ENCODE peak calls at places on chromosome 1, in four cellular contexts. L is A549, G is HepG2, F is GM12878. U is an unnamed sample.

GRCh38 chr1:246214708-246215504 is 292.2 kb downstream of the SMYD3 start:
- DNase-seq in F (peak; percentile 71), G (no peak), L (no peak), U (peak; percentile 27)

GRCh38 chr1:5504364-5504740 is 487.9 kb downstream of the NPHP4 start:
- DNase-seq in F (no peak), L (no peak), G (no peak), U (no peak)

GRCh38 chr1:241775021-241775420 is 73.0 kb upstream of the EXO1 start:
- DNase-seq in L (no peak), F (no peak), G (no peak), U (no peak)

GRCh38 chr1:237098517-237098916 is 56.5 kb downstream of the RYR2 start:
- DNase-seq in L (no peak), F (no peak), G (no peak), U (no peak)

GRCh38 chr1:105872761-105873286 is 1183.7 kb upstream of the PRMT6 start:
- DNase-seq in L (no peak), F (no peak), G (no peak), U (no peak)

GRCh38 chr1:222865718-222866117 is 50.9 kb downstream of the DISP1 start:
- DNase-seq in L (no peak), G (no peak), F (no peak), U (no peak)

GRCh38 chr1:241560511-241561187 is 28.5 kb downstream of the KMO start:
- DNase-seq in F (no peak), L (no peak), G (no peak), U (no peak)

GRCh38 chr1:3610165-3610822 is 1.0 kb downstream of the MEGF6 start:
- DNase-seq in L (no peak), G (no peak), F (no peak), U (peak; percentile 69)

GRCh38 chr1:111439461-111440351 is 9.3 kb downstream of the WDR77 start:
- DNase-seq in G (no peak), L (no peak), F (no peak), U (no peak)

GRCh38 chr1:242530761-242531160 is 6.3 kb upstream of the PLD5 start:
- DNase-seq in G (no peak), L (peak; percentile 7), F (no peak), U (no peak)

GRCh38 chr1:198465201-198466144 is 75.0 kb downstream of the ATP6V1G3 start:
- DNase-seq in F (no peak), L (peak; percentile 46), G (peak; percentile 28), U (peak; percentile 20)

GRCh38 chr1:156814571-156815260 is 1.9 kb downstream of the SH2D2A start:
- DNase-seq in G (no peak), F (no peak), L (no peak), U (no peak)

GRCh38 chr1:66527688-66528087 is 6.3 kb upstream of the SGIP1 start:
- DNase-seq in L (no peak), F (no peak), G (no peak), U (no peak)

GRCh38 chr1:211332036-211332616 is 5.5 kb downstream of the TRAF5 start:
- DNase-seq in L (no peak), G (no peak), F (no peak), U (peak; percentile 46)

GRCh38 chr1:86774305-86775304 is 70.2 kb downstream of the SH3GLB1 start:
- DNase-seq in L (peak; percentile 71), G (peak; percentile 100), F (peak; percentile 66), U (no peak)

GRCh38 chr1:32066489-32066873 is 6.3 kb upstream of the TMEM39B start:
- DNase-seq in G (no peak), F (no peak), L (peak; percentile 23), U (no peak)

GRCh38 chr1:246497331-246497915 is 9.7 kb downstream of the SMYD3 start:
- DNase-seq in L (peak; percentile 79), F (no peak), G (peak; percentile 72), U (peak; percentile 64)

GRCh38 chr1:69569983-69570755 is 2.4 kb downstream of the LRRC7 start:
- DNase-seq in F (no peak), L (no peak), G (no peak), U (no peak)

GRCh38 chr1:55848906-55849305 is 633.7 kb upstream of the USP24 start:
- DNase-seq in L (peak; percentile 11), G (no peak), F (no peak), U (no peak)

GRCh38 chr1:101314244-101314643 is 77.4 kb downstream of the S1PR1 start:
- DNase-seq in L (no peak), G (no peak), F (no peak), U (no peak)
- TF ChIP-seq PBX3 in L (no peak), G (no peak), F (no peak), U (no peak)

GRCh38 chr1:62407398-62408009 is 29.3 kb upstream of the USP1 start:
- DNase-seq in L (peak; percentile 46), G (peak; percentile 53), F (no peak), U (peak; percentile 65)
- TF ChIP-seq PBX3 in L (no peak), G (no peak), F (no peak), U (no peak)

GRCh38 chr1:54416435-54416834 is 10.2 kb upstream of the SSBP3 start:
- DNase-seq in F (no peak), L (no peak), G (no peak), U (no peak)

GRCh38 chr1:54417123-54417522 is 10.9 kb upstream of the SSBP3 start:
- DNase-seq in L (no peak), F (no peak), G (no peak), U (no peak)

GRCh38 chr1:54425152-54425584 is 19.0 kb upstream of the SSBP3 start:
- DNase-seq in L (peak; percentile 19), G (peak; percentile 61), F (no peak), U (no peak)

GRCh38 chr1:54424398-54424797 is 18.2 kb upstream of the SSBP3 start:
- DNase-seq in G (no peak), F (no peak), L (no peak), U (no peak)

GRCh38 chr1:54421101-54421504 is 14.9 kb upstream of the SSBP3 start:
- DNase-seq in F (no peak), G (no peak), L (peak; percentile 19), U (no peak)
- TF ChIP-seq PBX3 in F (no peak), G (no peak), L (no peak), U (peak; percentile 38)

GRCh38 chr1:228216371-228217320 is 8.8 kb downstream of the OBSCN start:
- DNase-seq in G (no peak), L (no peak), F (no peak), U (no peak)

GRCh38 chr1:228218513-228219244 is 10.8 kb downstream of the OBSCN start:
- DNase-seq in F (no peak), G (no peak), L (no peak), U (no peak)

GRCh38 chr1:228217551-228218344 is 9.9 kb downstream of the OBSCN start:
- DNase-seq in G (no peak), L (no peak), F (no peak), U (no peak)

GRCh38 chr1:228219962-228220780 is 12.3 kb downstream of the OBSCN start:
- DNase-seq in G (no peak), F (no peak), L (no peak), U (no peak)

DNA sequence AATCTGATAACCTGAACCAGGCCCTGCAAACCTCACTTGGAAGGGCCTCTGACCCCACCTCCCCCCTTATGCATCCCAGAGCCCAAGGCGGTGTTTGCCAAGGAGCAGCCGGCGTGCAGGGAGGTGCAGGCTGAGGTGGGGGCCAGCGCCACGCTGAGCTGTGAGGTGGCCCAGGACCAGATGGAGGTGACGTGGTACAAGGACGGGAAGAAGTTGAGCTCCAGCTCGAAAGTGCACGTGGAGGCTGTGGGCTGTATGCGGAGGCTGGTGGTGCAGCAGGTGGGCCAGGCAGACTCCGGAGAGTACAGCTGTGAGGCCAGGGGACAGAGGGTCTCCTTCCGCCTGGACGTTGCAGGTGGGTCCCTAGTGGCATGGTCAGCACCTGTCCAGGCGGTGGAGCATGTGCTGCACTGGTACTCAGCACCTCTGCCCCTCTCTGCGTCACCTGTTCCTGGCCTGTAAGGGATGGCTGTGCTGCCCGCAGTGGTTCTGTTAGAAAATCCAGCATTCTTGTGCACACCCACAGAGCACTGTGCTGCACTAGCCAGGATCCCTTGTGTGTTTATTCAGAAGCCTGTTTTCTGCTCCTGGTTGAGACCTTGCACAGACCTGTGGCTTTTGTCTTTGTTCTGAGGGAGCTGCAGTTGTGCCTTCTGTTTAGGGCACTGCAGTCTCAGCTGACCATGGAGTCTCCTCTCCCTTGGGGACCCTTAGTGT is 11.6 kb downstream of the OBSCN start:
- DNase-seq in L (no peak), G (no peak), F (no peak), U (no peak)
- TF ChIP-seq PBX3 in L (no peak), G (no peak), F (no peak), U (no peak)

GRCh38 chr1:15623435-15623834 is 6.2 kb downstream of the DDI2 start:
- DNase-seq in F (no peak), G (no peak), L (no peak), U (no peak)

GRCh38 chr1:15621975-15622374 is 4.7 kb downstream of the DDI2 start:
- DNase-seq in F (no peak), L (no peak), G (no peak), U (no peak)

GRCh38 chr1:15624315-15624714 is 7.1 kb downstream of the DDI2 start:
- DNase-seq in F (no peak), L (no peak), G (no peak), U (no peak)

GRCh38 chr1:15620890-15621682 is 3.8 kb downstream of the DDI2 start:
- DNase-seq in F (no peak), L (no peak), G (no peak), U (no peak)

DNA sequence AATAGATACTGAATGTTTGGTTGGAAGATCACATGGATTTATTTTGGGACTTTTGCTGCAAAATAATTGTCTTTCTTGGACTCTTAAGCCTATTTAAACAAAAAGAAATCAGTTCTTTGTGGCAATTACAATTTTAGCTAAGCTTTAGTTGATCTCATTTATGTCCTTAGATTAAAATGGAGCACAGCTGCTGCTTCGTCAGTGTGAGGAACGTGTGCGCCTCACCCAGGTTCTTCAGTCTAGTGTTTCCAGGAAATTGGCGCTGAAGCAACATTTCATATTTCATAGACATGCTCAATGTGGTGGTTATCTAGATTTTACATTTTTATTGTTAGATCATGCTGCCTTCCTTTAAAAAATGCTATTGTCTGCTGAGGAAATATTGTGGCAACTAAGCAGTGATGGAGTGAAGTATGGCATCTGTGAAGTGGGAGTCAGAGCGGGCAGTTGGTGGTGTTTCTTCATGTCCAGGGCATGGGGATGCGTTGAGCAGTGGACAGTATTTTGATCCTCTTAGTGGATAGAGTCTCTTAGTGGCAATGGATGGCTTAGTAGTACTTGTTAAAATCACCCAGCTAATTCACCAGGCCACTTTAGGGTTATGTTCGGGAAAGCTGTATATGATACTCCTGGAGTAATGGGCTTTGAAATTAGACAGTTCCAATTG is 5.6 kb downstream of the DDI2 start:
- DNase-seq in G (no peak), L (no peak), F (no peak), U (no peak)
- TF ChIP-seq PBX3 in G (no peak), L (no peak), F (no peak), U (no peak)

GRCh38 chr1:203011582-203011981 is 4.4 kb downstream of the TMEM183A start:
- DNase-seq in F (no peak), G (no peak), L (no peak), U (no peak)

GRCh38 chr1:203017707-203018106 is 8.6 kb upstream of the PPFIA4 start:
- DNase-seq in F (no peak), L (no peak), G (no peak), U (no peak)

DNA sequence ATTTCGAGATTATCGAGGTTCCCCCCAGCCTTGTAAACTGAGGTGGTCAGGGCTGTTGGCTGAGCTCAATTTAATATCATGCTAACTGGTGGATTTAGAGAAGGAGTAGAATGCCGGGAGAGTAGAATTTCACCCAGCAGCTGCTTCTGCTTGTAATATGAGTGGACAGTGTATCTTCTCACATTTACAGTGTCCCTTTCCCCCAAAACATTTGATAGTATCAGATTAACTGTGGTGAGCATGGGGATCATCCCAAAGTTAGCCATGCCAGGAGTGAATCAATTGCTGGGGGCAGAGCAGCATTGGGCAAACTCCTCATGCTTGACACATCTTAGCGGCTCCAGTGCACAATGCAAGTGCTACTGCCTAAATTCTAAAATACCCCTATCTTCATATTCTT is 9.2 kb upstream of the PPFIA4 start:
- DNase-seq in G (no peak), F (no peak), L (no peak), U (no peak)
- TF ChIP-seq PBX3 in G (no peak), F (no peak), L (no peak), U (no peak)